ENCODE peak calls at places on chromosomes 6 and 20, in four cellular contexts. W is IMR-90, O is H1, D is mesendoderm. G is an unnamed sample.

GRCh38 chr6:38162493-38163185 is 343.1 kb downstream of the ZFAND3 start:
- DNase-seq in W (no peak), O (no peak), D (no peak), G (no peak)

GRCh38 chr20:57577679-57578475 is 17.0 kb downstream of the PCK1 start:
- DNase-seq in W (no peak), O (no peak), D (no peak), G (no peak)

GRCh38 chr6:43798688-43799444 is 28.9 kb downstream of the VEGFA start:
- DNase-seq in W (peak), O (no peak), D (peak), G (no peak)

GRCh38 chr20:21505161-21505809 is 8.6 kb downstream of the NKX2-2 start:
- DNase-seq in W (peak), O (no peak), D (peak), G (peak)

GRCh38 chr20:56433880-56434255 is 21.8 kb downstream of the CASS4 start:
- DNase-seq in W (peak), O (no peak), D (no peak), G (no peak)

GRCh38 chr20:41483553-41483930 is 116.9 kb upstream of the EMILIN3 start:
- DNase-seq in W (peak), O (no peak), D (no peak), G (no peak)

GRCh38 chr6:5285081-5285480 is 23.8 kb downstream of the FARS2 start:
- DNase-seq in W (no peak), O (no peak), D (no peak), G (no peak)

GRCh38 chr20:58127731-58128130 is 100.7 kb downstream of the ANKRD60 start:
- DNase-seq in W (peak), O (no peak), D (no peak), G (peak)

GRCh38 chr20:60642546-60642945 is 609.5 kb upstream of the CDH4 start:
- DNase-seq in W (no peak), O (no peak), D (no peak), G (no peak)

GRCh38 chr20:25248501-25249172 is 752 bp downstream of the PYGB start:
- DNase-seq in W (peak), O (no peak), D (peak), G (peak)

GRCh38 chr20:63950701-63951397 is 5.4 kb downstream of the UCKL1 start:
- DNase-seq in W (no peak), O (no peak), D (no peak), G (no peak)

GRCh38 chr20:45100563-45101245 is at the start of gene KCNS1:
- DNase-seq in W (no peak), O (peak), D (peak), G (peak)

GRCh38 chr6:42281016-42281533 is 63.4 kb upstream of the MRPS10 start:
- DNase-seq in W (no peak), O (no peak), D (no peak), G (no peak)

GRCh38 chr6:102907181-102907580 is 1513.7 kb downstream of the GRIK2 start:
- DNase-seq in W (no peak), O (peak), D (peak), G (peak)

GRCh38 chr20:55271370-55271769 is 733.9 kb downstream of the CBLN4 start:
- DNase-seq in W (no peak), O (no peak), D (no peak), G (no peak)

GRCh38 chr6:46044876-46045617 is 29.4 kb upstream of the CLIC5 start:
- DNase-seq in W (peak), O (no peak), D (peak), G (no peak)

GRCh38 chr20:9141916-9142315 is 73.0 kb downstream of the PLCB4 start:
- DNase-seq in W (no peak), O (no peak), D (no peak), G (no peak)

GRCh38 chr6:106142876-106143431 is 56.8 kb downstream of the PRDM1 start:
- DNase-seq in W (no peak), O (no peak), D (peak), G (no peak)

GRCh38 chr6:101276066-101276465 is 117.4 kb upstream of the GRIK2 start:
- DNase-seq in W (no peak), O (no peak), D (no peak), G (no peak)

GRCh38 chr6:111484655-111484974 is 1.6 kb upstream of the REV3L start:
- DNase-seq in W (peak), O (no peak), D (no peak), G (no peak)

GRCh38 chr6:17159240-17159639 is 57.4 kb downstream of the STMND1 start:
- DNase-seq in W (no peak), O (no peak), D (no peak), G (no peak)

GRCh38 chr20:63295422-63295821 is 2.4 kb downstream of the COL20A1 start:
- DNase-seq in W (no peak), O (no peak), D (no peak), G (no peak)

GRCh38 chr6:50030350-50030749 is 8.6 kb upstream of the DEFB110 start:
- DNase-seq in W (no peak), O (no peak), D (peak), G (peak)

GRCh38 chr20:38246357-38247165 is 14.0 kb downstream of the KIAA1755 start:
- DNase-seq in W (no peak), O (no peak), D (no peak), G (no peak)

GRCh38 chr6:35678021-35678654 is 10.6 kb downstream of the FKBP5 start:
- DNase-seq in W (peak), O (no peak), D (no peak), G (no peak)

GRCh38 chr6:7203939-7204338 is 96.2 kb downstream of the RREB1 start:
- DNase-seq in W (no peak), O (no peak), D (no peak), G (no peak)

GRCh38 chr6:146975093-146975492 is 229.1 kb upstream of the STXBP5 start:
- DNase-seq in W (no peak), O (no peak), D (no peak), G (no peak)

GRCh38 chr6:26251354-26252081 is 113.5 kb upstream of the BTN3A2 start:
- DNase-seq in W (peak), O (no peak), D (peak), G (peak)

GRCh38 chr20:61407561-61407960 is 155.5 kb downstream of the CDH4 start:
- DNase-seq in W (no peak), O (no peak), D (no peak), G (no peak)

GRCh38 chr6:35794536-35795452 is 2.3 kb downstream of the CLPS start:
- DNase-seq in W (no peak), O (no peak), D (no peak), G (no peak)

DNA sequence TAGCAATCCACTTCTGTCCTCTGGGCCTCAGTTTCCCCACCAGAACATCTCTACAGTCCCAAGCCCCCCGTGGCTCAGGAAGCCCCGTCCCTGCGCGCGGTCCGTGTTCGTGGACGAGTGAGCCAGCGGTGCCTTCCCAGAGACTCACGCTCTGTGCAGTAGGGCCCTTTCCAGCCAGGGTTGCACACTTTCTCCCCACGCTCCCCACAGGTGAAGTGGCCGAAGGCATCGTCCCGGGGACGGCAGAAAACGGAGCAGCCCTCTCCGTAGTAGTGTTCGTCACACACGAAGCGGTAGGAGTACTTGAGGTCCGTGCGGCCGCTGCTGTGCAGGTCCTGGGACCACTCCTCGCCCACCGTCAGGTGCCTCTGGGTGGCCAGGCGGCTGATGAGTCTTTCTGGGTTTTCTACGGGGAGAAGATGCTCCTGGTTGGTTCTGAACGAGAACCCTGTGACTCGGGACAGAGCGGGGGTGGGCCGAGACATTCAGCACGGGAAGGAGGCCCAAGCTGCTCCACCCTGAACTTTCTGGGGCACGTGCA is 2.7 kb downstream of the DLL1 start:
- DNase-seq in W (no peak), O (no peak), D (no peak), G (no peak)
- H4K5ac ChIP-seq in W (no peak), O (no peak), D (no peak), G (no peak)

DNA sequence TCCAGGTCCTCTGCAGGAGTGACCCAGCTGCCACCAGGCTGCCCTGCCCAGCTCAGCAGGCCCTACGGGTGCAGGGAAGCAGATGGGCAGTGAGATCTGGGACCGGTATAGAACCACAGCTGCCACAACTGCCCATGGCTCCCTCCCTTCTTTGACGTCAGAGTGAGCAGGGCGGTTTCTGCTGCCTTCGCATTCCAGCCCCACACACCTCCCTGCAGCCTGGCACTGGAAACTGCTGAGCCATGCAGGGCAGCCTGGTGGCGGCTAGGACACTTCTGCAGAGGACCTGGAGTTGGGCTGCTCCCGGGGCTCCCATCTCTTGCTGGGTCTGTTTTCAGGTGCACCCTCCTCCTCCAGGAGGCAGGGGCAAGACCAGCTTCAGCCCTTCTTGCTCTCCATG is 101.6 kb upstream of the CD93 start:
- DNase-seq in W (no peak), O (no peak), D (no peak), G (no peak)
- H2AK5ac ChIP-seq in W (no peak), O (no peak), D (no peak), G (no peak)

GRCh38 chr6:28977351-28978136 is 27.6 kb downstream of the ZNF311 start:
- DNase-seq in W (peak), O (no peak), D (no peak), G (peak)
- H4K8ac ChIP-seq in W (peak), O (no peak), D (no peak), G (no peak)

GRCh38 chr6:170192905-170193304 is 98.0 kb downstream of the DLL1 start:
- DNase-seq in W (no peak), O (no peak), D (no peak), G (no peak)
- H4K5ac ChIP-seq in W (no peak), O (no peak), D (no peak), G (no peak)

DNA sequence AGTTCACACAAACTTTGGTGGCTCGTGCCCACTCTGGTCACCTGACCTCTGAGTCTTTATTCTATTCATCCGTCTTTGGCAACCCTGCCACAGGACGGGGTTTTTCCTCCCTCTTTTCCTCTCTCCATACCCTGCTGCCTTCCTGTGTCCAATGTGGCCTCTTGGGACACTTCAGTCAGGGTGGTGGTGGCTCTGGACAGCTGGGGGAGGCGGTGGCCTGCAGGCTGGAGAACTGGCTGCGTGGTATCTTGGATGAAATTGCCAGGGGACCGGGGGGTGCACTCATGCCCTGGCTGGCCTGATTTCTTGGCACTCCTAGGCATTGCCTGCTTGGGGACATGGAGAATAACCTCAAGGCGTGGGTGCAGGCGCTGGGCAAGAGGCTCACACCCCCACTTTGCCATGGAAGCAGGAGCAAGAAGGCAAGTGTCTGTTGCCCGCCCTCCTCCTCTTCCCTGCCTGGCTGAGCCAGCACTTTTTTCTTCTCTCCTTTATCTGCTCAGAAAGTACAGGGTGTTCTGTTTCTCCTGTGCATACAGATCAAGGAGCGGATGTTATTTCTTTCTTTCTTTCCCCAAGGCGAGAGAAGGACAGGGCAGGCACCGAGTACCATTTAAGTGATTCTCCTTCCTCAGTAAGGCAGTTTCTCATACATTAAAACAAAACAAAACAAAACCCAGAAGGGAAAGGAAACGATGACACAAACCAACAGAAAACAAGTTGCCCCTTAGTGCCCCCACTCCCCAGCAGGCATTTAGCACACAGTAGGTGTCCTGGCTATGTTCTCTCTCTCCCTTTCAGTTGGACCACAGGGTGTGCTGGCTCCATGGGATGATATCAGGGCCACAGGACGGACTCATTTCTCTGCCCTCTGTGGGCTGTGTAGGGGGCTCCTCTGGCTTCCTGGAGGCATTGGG is 155.5 kb upstream of the RNF24 start:
- DNase-seq in W (no peak), O (no peak), D (no peak), G (no peak)
- H2AK5ac ChIP-seq in W (peak), O (peak), D (peak), G (no peak)

GRCh38 chr6:31901415-31901952 is 402 bp downstream of the ZBTB12 start:
- DNase-seq in W (peak), O (no peak), D (no peak), G (no peak)

GRCh38 chr6:31899215-31899614 is 1.7 kb upstream of the EHMT2 start:
- DNase-seq in W (no peak), O (no peak), D (no peak), G (no peak)

GRCh38 chr6:31898200-31899011 is 908 bp upstream of the EHMT2 start:
- DNase-seq in W (peak), O (no peak), D (peak), G (peak)

GRCh38 chr6:31900917-31901414 is 920 bp downstream of the ZBTB12 start:
- DNase-seq in W (no peak), O (no peak), D (peak), G (peak)

DNA sequence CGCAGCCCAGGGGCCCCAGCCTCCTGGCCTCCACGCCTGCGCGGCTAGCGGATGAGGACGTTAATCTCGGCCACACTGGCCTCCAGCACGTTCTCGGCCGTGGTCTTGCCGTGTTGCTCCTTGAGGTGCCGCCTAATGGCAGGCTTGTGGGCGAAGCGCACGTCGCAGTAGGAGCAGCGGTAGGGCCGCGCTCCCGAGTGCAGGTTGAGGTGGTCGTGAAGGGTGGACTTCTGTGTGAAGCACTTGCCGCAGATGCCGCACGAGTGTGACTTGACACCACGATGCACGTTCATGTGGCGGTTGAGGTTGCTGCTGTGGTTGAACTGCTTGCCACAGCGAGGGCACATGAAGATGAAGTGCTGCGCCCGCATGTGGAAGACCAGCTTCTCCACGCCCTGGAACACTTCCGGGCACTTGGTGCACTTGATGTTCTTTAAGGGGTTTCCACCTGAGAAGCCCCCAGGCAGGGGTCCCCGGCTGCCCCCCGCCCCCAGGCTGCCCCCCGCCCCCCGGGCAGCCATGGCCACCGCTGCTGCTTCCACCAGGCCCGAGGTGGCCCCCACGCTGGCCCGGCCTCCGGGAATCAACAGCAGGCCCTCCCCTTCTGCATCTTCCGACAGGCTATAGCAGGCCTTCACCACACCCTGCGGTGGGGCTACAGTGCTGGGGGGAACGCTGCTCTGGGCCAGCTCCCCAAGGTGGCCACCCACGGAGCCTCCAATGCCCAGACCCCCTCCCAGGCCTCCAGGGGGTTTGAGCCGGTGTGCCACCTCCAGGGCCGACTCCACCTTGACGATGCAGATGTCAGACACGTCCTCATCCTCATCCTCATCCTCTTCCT is 1.8 kb downstream of the ZBTB12 start:
- DNase-seq in W (no peak), O (no peak), D (no peak), G (no peak)
- H4K8ac ChIP-seq in W (no peak), O (no peak), D (no peak), G (no peak)

DNA sequence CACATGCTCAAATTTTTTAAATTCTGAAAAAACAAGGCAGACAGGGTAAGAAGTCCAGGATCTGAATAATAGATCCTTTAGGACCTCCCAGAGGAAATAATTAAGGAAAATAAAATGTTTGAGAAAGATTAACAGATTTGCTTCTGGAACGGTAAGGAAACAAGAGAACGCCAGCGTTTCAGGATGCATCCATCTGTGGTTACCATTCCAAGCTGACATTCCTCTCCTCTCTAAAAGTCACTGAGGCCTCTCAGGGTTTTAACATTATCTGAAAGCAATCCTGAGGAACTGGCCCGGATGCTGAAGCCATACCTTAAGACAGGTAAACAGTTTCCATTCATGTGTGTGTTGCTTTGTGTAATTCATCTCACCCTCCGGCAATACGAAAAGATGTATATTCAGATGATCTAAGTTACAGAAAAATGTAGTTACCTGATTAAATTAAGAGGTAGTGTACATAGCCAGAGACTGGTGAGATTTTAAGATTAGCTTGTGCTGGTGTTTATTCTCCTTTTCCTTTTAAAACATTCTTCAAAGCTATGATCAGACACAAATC is 68.3 kb upstream of the BACH2 start:
- DNase-seq in W (no peak), O (no peak), D (no peak), G (no peak)
- H4K5ac ChIP-seq in W (no peak), O (no peak), D (no peak), G (no peak)

GRCh38 chr20:17834804-17835203 is 133.8 kb downstream of the SNX5 start:
- DNase-seq in W (no peak), O (no peak), D (no peak), G (no peak)

GRCh38 chr20:17833036-17833674 is 133.4 kb downstream of the BANF2 start:
- DNase-seq in W (peak), O (no peak), D (no peak), G (no peak)

GRCh38 chr20:17837179-17837578 is 131.4 kb downstream of the SNX5 start:
- DNase-seq in W (no peak), O (no peak), D (no peak), G (no peak)

GRCh38 chr20:17835941-17836861 is 132.4 kb downstream of the SNX5 start:
- DNase-seq in W (peak), O (no peak), D (peak), G (no peak)

GRCh38 chr20:17835240-17835940 is 133.2 kb downstream of the SNX5 start:
- DNase-seq in W (peak), O (no peak), D (peak), G (no peak)
- H2AK5ac ChIP-seq in W (peak), O (no peak), D (no peak), G (no peak)

GRCh38 chr6:166677941-166678340 is 50.9 kb upstream of the RPS6KA2 start:
- DNase-seq in W (no peak), O (no peak), D (no peak), G (no peak)
- H4K8ac ChIP-seq in W (no peak), O (no peak), D (no peak), G (no peak)

G was measured in H9.